ENCODE peak calls at places on chromosomes 12 and 14, in six cellular contexts. One of them, this sample, is unnamed.

GRCh38 chr12:11446372-11446771 is 51.0 kb upstream of the PRB2 start:
- DNase-seq in dorsolateral prefrontal cortex: no peak
- DNase-seq in stimulated activated CD8-positive, alpha-beta memory T cell treated with anti-CD3 and anti-CD28 coated beads, Interleukin-4, amount 100 ng/mL, for 4 hours: no peak
- DNase-seq in fibroblast of mammary gland: no peak
- DNase-seq in stimulated activated naive CD8-positive, alpha-beta T cell treated with anti-CD3 and anti-CD28 coated beads, Interleukin-15, Interleukin-2, amounts not matched to agents 100 U/mL and 50 U/mL, for 24 hours: no peak
- DNase-seq in mammary epithelial cell: peak; percentile 41
- DNase-seq in this sample: no peak

GRCh38 chr12:110693731-110694130 is 4.8 kb upstream of the HVCN1 start:
- DNase-seq in dorsolateral prefrontal cortex: no peak
- DNase-seq in stimulated activated CD8-positive, alpha-beta memory T cell treated with anti-CD3 and anti-CD28 coated beads, Interleukin-4, amount 100 ng/mL, for 4 hours: no peak
- DNase-seq in fibroblast of mammary gland: no peak
- DNase-seq in stimulated activated naive CD8-positive, alpha-beta T cell treated with anti-CD3 and anti-CD28 coated beads, Interleukin-15, Interleukin-2, amounts not matched to agents 100 U/mL and 50 U/mL, for 24 hours: no peak
- DNase-seq in mammary epithelial cell: no peak
- DNase-seq in this sample: no peak

GRCh38 chr12:127903146-127903545 is 363.8 kb upstream of the TMEM132C start:
- DNase-seq in dorsolateral prefrontal cortex: no peak
- DNase-seq in stimulated activated CD8-positive, alpha-beta memory T cell treated with anti-CD3 and anti-CD28 coated beads, Interleukin-4, amount 100 ng/mL, for 4 hours: no peak
- DNase-seq in fibroblast of mammary gland: no peak
- DNase-seq in stimulated activated naive CD8-positive, alpha-beta T cell treated with anti-CD3 and anti-CD28 coated beads, Interleukin-15, Interleukin-2, amounts not matched to agents 100 U/mL and 50 U/mL, for 24 hours: no peak
- DNase-seq in mammary epithelial cell: no peak
- DNase-seq in this sample: no peak

GRCh38 chr14:71339650-71340415 is 432.6 kb downstream of the PCNX1 start:
- DNase-seq in dorsolateral prefrontal cortex: no peak
- DNase-seq in stimulated activated CD8-positive, alpha-beta memory T cell treated with anti-CD3 and anti-CD28 coated beads, Interleukin-4, amount 100 ng/mL, for 4 hours: no peak
- DNase-seq in fibroblast of mammary gland: no peak
- DNase-seq in stimulated activated naive CD8-positive, alpha-beta T cell treated with anti-CD3 and anti-CD28 coated beads, Interleukin-15, Interleukin-2, amounts not matched to agents 100 U/mL and 50 U/mL, for 24 hours: no peak
- DNase-seq in mammary epithelial cell: no peak
- DNase-seq in this sample: no peak

GRCh38 chr12:47397664-47398281 is 308.1 kb downstream of the RPAP3 start:
- DNase-seq in dorsolateral prefrontal cortex: no peak
- DNase-seq in stimulated activated CD8-positive, alpha-beta memory T cell treated with anti-CD3 and anti-CD28 coated beads, Interleukin-4, amount 100 ng/mL, for 4 hours: no peak
- DNase-seq in fibroblast of mammary gland: peak; percentile 71
- DNase-seq in stimulated activated naive CD8-positive, alpha-beta T cell treated with anti-CD3 and anti-CD28 coated beads, Interleukin-15, Interleukin-2, amounts not matched to agents 100 U/mL and 50 U/mL, for 24 hours: peak; percentile 34
- DNase-seq in mammary epithelial cell: peak; percentile 74
- DNase-seq in this sample: peak; percentile 88

GRCh38 chr12:20370001-20370381 is 1.7 kb downstream of the PDE3A start:
- DNase-seq in dorsolateral prefrontal cortex: no peak
- DNase-seq in stimulated activated CD8-positive, alpha-beta memory T cell treated with anti-CD3 and anti-CD28 coated beads, Interleukin-4, amount 100 ng/mL, for 4 hours: no peak
- DNase-seq in fibroblast of mammary gland: peak; percentile 16
- DNase-seq in stimulated activated naive CD8-positive, alpha-beta T cell treated with anti-CD3 and anti-CD28 coated beads, Interleukin-15, Interleukin-2, amounts not matched to agents 100 U/mL and 50 U/mL, for 24 hours: no peak
- DNase-seq in mammary epithelial cell: no peak
- DNase-seq in this sample: no peak

GRCh38 chr12:55996201-55996714 is 818 bp upstream of the SUOX start:
- DNase-seq in dorsolateral prefrontal cortex: peak; percentile 55
- DNase-seq in stimulated activated CD8-positive, alpha-beta memory T cell treated with anti-CD3 and anti-CD28 coated beads, Interleukin-4, amount 100 ng/mL, for 4 hours: peak; percentile 40
- DNase-seq in fibroblast of mammary gland: peak; percentile 73
- DNase-seq in stimulated activated naive CD8-positive, alpha-beta T cell treated with anti-CD3 and anti-CD28 coated beads, Interleukin-15, Interleukin-2, amounts not matched to agents 100 U/mL and 50 U/mL, for 24 hours: peak; percentile 68
- DNase-seq in mammary epithelial cell: peak; percentile 39
- DNase-seq in this sample: peak; percentile 72

GRCh38 chr12:108302471-108303311 is 36.4 kb downstream of the CMKLR1 start:
- DNase-seq in dorsolateral prefrontal cortex: no peak
- DNase-seq in stimulated activated CD8-positive, alpha-beta memory T cell treated with anti-CD3 and anti-CD28 coated beads, Interleukin-4, amount 100 ng/mL, for 4 hours: no peak
- DNase-seq in fibroblast of mammary gland: peak; percentile 68
- DNase-seq in stimulated activated naive CD8-positive, alpha-beta T cell treated with anti-CD3 and anti-CD28 coated beads, Interleukin-15, Interleukin-2, amounts not matched to agents 100 U/mL and 50 U/mL, for 24 hours: no peak
- DNase-seq in mammary epithelial cell: no peak
- DNase-seq in this sample: peak; percentile 16

GRCh38 chr14:60265163-60265562 is 16.1 kb downstream of the PPM1A start:
- DNase-seq in dorsolateral prefrontal cortex: no peak
- DNase-seq in stimulated activated CD8-positive, alpha-beta memory T cell treated with anti-CD3 and anti-CD28 coated beads, Interleukin-4, amount 100 ng/mL, for 4 hours: no peak
- DNase-seq in fibroblast of mammary gland: no peak
- DNase-seq in stimulated activated naive CD8-positive, alpha-beta T cell treated with anti-CD3 and anti-CD28 coated beads, Interleukin-15, Interleukin-2, amounts not matched to agents 100 U/mL and 50 U/mL, for 24 hours: no peak
- DNase-seq in mammary epithelial cell: no peak
- DNase-seq in this sample: no peak

GRCh38 chr12:11026118-11026517 is 3.7 kb upstream of the TAS2R19 start:
- DNase-seq in dorsolateral prefrontal cortex: no peak
- DNase-seq in stimulated activated CD8-positive, alpha-beta memory T cell treated with anti-CD3 and anti-CD28 coated beads, Interleukin-4, amount 100 ng/mL, for 4 hours: no peak
- DNase-seq in fibroblast of mammary gland: no peak
- DNase-seq in stimulated activated naive CD8-positive, alpha-beta T cell treated with anti-CD3 and anti-CD28 coated beads, Interleukin-15, Interleukin-2, amounts not matched to agents 100 U/mL and 50 U/mL, for 24 hours: no peak
- DNase-seq in mammary epithelial cell: no peak
- DNase-seq in this sample: no peak

GRCh38 chr14:76933515-76933914 is 95.0 kb downstream of the IRF2BPL start:
- DNase-seq in dorsolateral prefrontal cortex: no peak
- DNase-seq in stimulated activated CD8-positive, alpha-beta memory T cell treated with anti-CD3 and anti-CD28 coated beads, Interleukin-4, amount 100 ng/mL, for 4 hours: no peak
- DNase-seq in fibroblast of mammary gland: no peak
- DNase-seq in stimulated activated naive CD8-positive, alpha-beta T cell treated with anti-CD3 and anti-CD28 coated beads, Interleukin-15, Interleukin-2, amounts not matched to agents 100 U/mL and 50 U/mL, for 24 hours: no peak
- DNase-seq in mammary epithelial cell: no peak
- DNase-seq in this sample: no peak

GRCh38 chr14:95515080-95515489 is 1.4 kb downstream of the SYNE3 start:
- DNase-seq in dorsolateral prefrontal cortex: peak; percentile 76
- DNase-seq in stimulated activated CD8-positive, alpha-beta memory T cell treated with anti-CD3 and anti-CD28 coated beads, Interleukin-4, amount 100 ng/mL, for 4 hours: no peak
- DNase-seq in fibroblast of mammary gland: no peak
- DNase-seq in stimulated activated naive CD8-positive, alpha-beta T cell treated with anti-CD3 and anti-CD28 coated beads, Interleukin-15, Interleukin-2, amounts not matched to agents 100 U/mL and 50 U/mL, for 24 hours: no peak
- DNase-seq in mammary epithelial cell: no peak
- DNase-seq in this sample: no peak

GRCh38 chr14:88248606-88249005 is 74.5 kb downstream of the KCNK10 start:
- DNase-seq in dorsolateral prefrontal cortex: no peak
- DNase-seq in stimulated activated CD8-positive, alpha-beta memory T cell treated with anti-CD3 and anti-CD28 coated beads, Interleukin-4, amount 100 ng/mL, for 4 hours: no peak
- DNase-seq in fibroblast of mammary gland: peak; percentile 0
- DNase-seq in stimulated activated naive CD8-positive, alpha-beta T cell treated with anti-CD3 and anti-CD28 coated beads, Interleukin-15, Interleukin-2, amounts not matched to agents 100 U/mL and 50 U/mL, for 24 hours: no peak
- DNase-seq in mammary epithelial cell: no peak
- DNase-seq in this sample: peak; percentile 86

GRCh38 chr12:108833355-108833733 is 24.0 kb downstream of the SSH1 start:
- DNase-seq in dorsolateral prefrontal cortex: no peak
- DNase-seq in stimulated activated CD8-positive, alpha-beta memory T cell treated with anti-CD3 and anti-CD28 coated beads, Interleukin-4, amount 100 ng/mL, for 4 hours: no peak
- DNase-seq in fibroblast of mammary gland: peak; percentile 85
- DNase-seq in stimulated activated naive CD8-positive, alpha-beta T cell treated with anti-CD3 and anti-CD28 coated beads, Interleukin-15, Interleukin-2, amounts not matched to agents 100 U/mL and 50 U/mL, for 24 hours: no peak
- DNase-seq in mammary epithelial cell: peak; percentile 73
- DNase-seq in this sample: peak; percentile 92

GRCh38 chr12:130456375-130457199 is 118.9 kb downstream of the PIWIL1 start:
- DNase-seq in dorsolateral prefrontal cortex: peak; percentile 74
- DNase-seq in stimulated activated CD8-positive, alpha-beta memory T cell treated with anti-CD3 and anti-CD28 coated beads, Interleukin-4, amount 100 ng/mL, for 4 hours: no peak
- DNase-seq in fibroblast of mammary gland: no peak
- DNase-seq in stimulated activated naive CD8-positive, alpha-beta T cell treated with anti-CD3 and anti-CD28 coated beads, Interleukin-15, Interleukin-2, amounts not matched to agents 100 U/mL and 50 U/mL, for 24 hours: no peak
- DNase-seq in mammary epithelial cell: no peak
- DNase-seq in this sample: peak; percentile 9

GRCh38 chr12:11144297-11144696 is 9.9 kb upstream of the TAS2R30 start:
- DNase-seq in dorsolateral prefrontal cortex: no peak
- DNase-seq in stimulated activated CD8-positive, alpha-beta memory T cell treated with anti-CD3 and anti-CD28 coated beads, Interleukin-4, amount 100 ng/mL, for 4 hours: no peak
- DNase-seq in fibroblast of mammary gland: no peak
- DNase-seq in stimulated activated naive CD8-positive, alpha-beta T cell treated with anti-CD3 and anti-CD28 coated beads, Interleukin-15, Interleukin-2, amounts not matched to agents 100 U/mL and 50 U/mL, for 24 hours: no peak
- DNase-seq in mammary epithelial cell: no peak
- DNase-seq in this sample: no peak

This sample was measured in kidney tubule cell.